ENCODE peak calls at places on chromosomes 3 and 15, in nine cellular contexts. One of them, this sample, is unnamed.

GRCh38 chr3:141285570-141285969 is 53.9 kb downstream of the PXYLP1 start:
- DNase-seq in Peyer's patch: no peak
- DNase-seq in heart left ventricle: no peak
- DNase-seq in CD4-positive, CD25-positive, alpha-beta regulatory T cell: no peak
- DNase-seq in AG10803: no peak
- DNase-seq in PC-3: no peak
- DNase-seq in mesendoderm: no peak
- DNase-seq in AG04450: no peak
- DNase-seq in fibroblast of pulmonary artery: no peak
- DNase-seq in this sample: no peak

GRCh38 chr3:175535351-175535750 is 676.2 kb downstream of the NAALADL2 start:
- DNase-seq in Peyer's patch: no peak
- DNase-seq in PC-3: peak; percentile 58
- DNase-seq in AG10803: no peak
- DNase-seq in mesendoderm: no peak
- DNase-seq in heart left ventricle: no peak
- DNase-seq in CD4-positive, CD25-positive, alpha-beta regulatory T cell: no peak
- DNase-seq in fibroblast of pulmonary artery: no peak
- DNase-seq in AG04450: no peak
- DNase-seq in this sample: no peak

GRCh38 chr3:130539005-130539404 is 22.0 kb downstream of the COL6A6 start:
- DNase-seq in AG04450: no peak
- DNase-seq in PC-3: peak; percentile 54
- DNase-seq in CD4-positive, CD25-positive, alpha-beta regulatory T cell: peak; percentile 10
- DNase-seq in heart left ventricle: no peak
- DNase-seq in fibroblast of pulmonary artery: peak; percentile 56
- DNase-seq in AG10803: peak; percentile 41
- DNase-seq in Peyer's patch: no peak
- DNase-seq in mesendoderm: peak; percentile 84
- DNase-seq in this sample: no peak

GRCh38 chr15:39488498-39488897 is 92.4 kb upstream of the THBS1 start:
- DNase-seq in fibroblast of pulmonary artery: no peak
- DNase-seq in AG04450: no peak
- DNase-seq in AG10803: no peak
- DNase-seq in CD4-positive, CD25-positive, alpha-beta regulatory T cell: no peak
- DNase-seq in heart left ventricle: peak; percentile 50
- DNase-seq in Peyer's patch: no peak
- DNase-seq in mesendoderm: no peak
- DNase-seq in PC-3: no peak
- DNase-seq in this sample: no peak

GRCh38 chr3:196813903-196814302 is 53.8 kb upstream of the SENP5 start:
- DNase-seq in AG10803: no peak
- DNase-seq in PC-3: peak; percentile 44
- DNase-seq in fibroblast of pulmonary artery: peak; percentile 48
- DNase-seq in heart left ventricle: no peak
- DNase-seq in mesendoderm: no peak
- DNase-seq in AG04450: no peak
- DNase-seq in Peyer's patch: no peak
- DNase-seq in CD4-positive, CD25-positive, alpha-beta regulatory T cell: no peak
- DNase-seq in this sample: no peak

GRCh38 chr15:62549345-62549970 is 384.4 kb upstream of the C2CD4B start:
- DNase-seq in CD4-positive, CD25-positive, alpha-beta regulatory T cell: no peak
- DNase-seq in heart left ventricle: no peak
- DNase-seq in AG10803: no peak
- DNase-seq in fibroblast of pulmonary artery: peak; percentile 57
- DNase-seq in Peyer's patch: no peak
- DNase-seq in PC-3: peak; percentile 48
- DNase-seq in AG04450: no peak
- DNase-seq in mesendoderm: peak; percentile 65
- DNase-seq in this sample: no peak

GRCh38 chr3:124802702-124803101 is 72.5 kb downstream of the UMPS start:
- DNase-seq in AG10803: no peak
- DNase-seq in Peyer's patch: no peak
- DNase-seq in heart left ventricle: peak; percentile 52
- DNase-seq in fibroblast of pulmonary artery: no peak
- DNase-seq in AG04450: no peak
- DNase-seq in CD4-positive, CD25-positive, alpha-beta regulatory T cell: no peak
- DNase-seq in PC-3: no peak
- DNase-seq in mesendoderm: no peak
- DNase-seq in this sample: no peak

GRCh38 chr15:59751552-59752413 is 62.7 kb upstream of the BNIP2 start:
- DNase-seq in heart left ventricle: no peak
- DNase-seq in AG04450: no peak
- DNase-seq in Peyer's patch: no peak
- DNase-seq in PC-3: no peak
- DNase-seq in CD4-positive, CD25-positive, alpha-beta regulatory T cell: peak; percentile 76
- DNase-seq in AG10803: peak; percentile 2
- DNase-seq in fibroblast of pulmonary artery: peak; percentile 9
- DNase-seq in mesendoderm: peak; percentile 83
- DNase-seq in this sample: no peak

GRCh38 chr3:195802261-195802701 is 9.4 kb downstream of the MUC4 start:
- DNase-seq in AG10803: no peak
- DNase-seq in fibroblast of pulmonary artery: no peak
- DNase-seq in heart left ventricle: no peak
- DNase-seq in Peyer's patch: no peak
- DNase-seq in mesendoderm: no peak
- DNase-seq in CD4-positive, CD25-positive, alpha-beta regulatory T cell: no peak
- DNase-seq in PC-3: no peak
- DNase-seq in AG04450: no peak
- DNase-seq in this sample: no peak

GRCh38 chr15:70492240-70493177 is 270.8 kb downstream of the UACA start:
- DNase-seq in heart left ventricle: peak; percentile 59
- DNase-seq in AG04450: no peak
- DNase-seq in fibroblast of pulmonary artery: peak; percentile 72
- DNase-seq in PC-3: peak; percentile 88
- DNase-seq in Peyer's patch: peak; percentile 85
- DNase-seq in CD4-positive, CD25-positive, alpha-beta regulatory T cell: peak; percentile 82
- DNase-seq in AG10803: peak; percentile 91
- DNase-seq in mesendoderm: no peak
- DNase-seq in this sample: peak; percentile 91

GRCh38 chr15:81948751-81949150 is 97.1 kb downstream of the MEX3B start:
- DNase-seq in PC-3: no peak
- DNase-seq in heart left ventricle: no peak
- DNase-seq in AG10803: no peak
- DNase-seq in Peyer's patch: no peak
- DNase-seq in CD4-positive, CD25-positive, alpha-beta regulatory T cell: no peak
- DNase-seq in fibroblast of pulmonary artery: no peak
- DNase-seq in AG04450: no peak
- DNase-seq in mesendoderm: no peak
- DNase-seq in this sample: no peak

GRCh38 chr15:70569139-70569717 is 194.1 kb downstream of the UACA start:
- DNase-seq in PC-3: peak; percentile 54
- DNase-seq in CD4-positive, CD25-positive, alpha-beta regulatory T cell: no peak
- DNase-seq in heart left ventricle: no peak
- DNase-seq in Peyer's patch: no peak
- DNase-seq in mesendoderm: peak; percentile 48
- DNase-seq in fibroblast of pulmonary artery: peak; percentile 74
- DNase-seq in AG04450: peak; percentile 38
- DNase-seq in AG10803: peak; percentile 79
- DNase-seq in this sample: peak; percentile 60

GRCh38 chr3:158205994-158206393 is 96.1 kb downstream of the RSRC1 start:
- DNase-seq in PC-3: no peak
- DNase-seq in fibroblast of pulmonary artery: peak; percentile 3
- DNase-seq in heart left ventricle: no peak
- DNase-seq in AG04450: no peak
- DNase-seq in CD4-positive, CD25-positive, alpha-beta regulatory T cell: no peak
- DNase-seq in Peyer's patch: no peak
- DNase-seq in AG10803: no peak
- DNase-seq in mesendoderm: no peak
- DNase-seq in this sample: no peak

GRCh38 chr3:177906573-177907229 is 629.5 kb upstream of the KCNMB2 start:
- DNase-seq in PC-3: peak; percentile 19
- DNase-seq in heart left ventricle: no peak
- DNase-seq in fibroblast of pulmonary artery: peak; percentile 9
- DNase-seq in AG04450: no peak
- DNase-seq in mesendoderm: no peak
- DNase-seq in AG10803: peak; percentile 78
- DNase-seq in CD4-positive, CD25-positive, alpha-beta regulatory T cell: no peak
- DNase-seq in Peyer's patch: no peak
- DNase-seq in this sample: peak; percentile 16

GRCh38 chr3:190616627-190617026 is 102.7 kb downstream of the IL1RAP start:
- DNase-seq in AG04450: no peak
- DNase-seq in CD4-positive, CD25-positive, alpha-beta regulatory T cell: no peak
- DNase-seq in heart left ventricle: no peak
- DNase-seq in PC-3: no peak
- DNase-seq in mesendoderm: no peak
- DNase-seq in Peyer's patch: no peak
- DNase-seq in AG10803: no peak
- DNase-seq in fibroblast of pulmonary artery: no peak
- DNase-seq in this sample: no peak

DNA sequence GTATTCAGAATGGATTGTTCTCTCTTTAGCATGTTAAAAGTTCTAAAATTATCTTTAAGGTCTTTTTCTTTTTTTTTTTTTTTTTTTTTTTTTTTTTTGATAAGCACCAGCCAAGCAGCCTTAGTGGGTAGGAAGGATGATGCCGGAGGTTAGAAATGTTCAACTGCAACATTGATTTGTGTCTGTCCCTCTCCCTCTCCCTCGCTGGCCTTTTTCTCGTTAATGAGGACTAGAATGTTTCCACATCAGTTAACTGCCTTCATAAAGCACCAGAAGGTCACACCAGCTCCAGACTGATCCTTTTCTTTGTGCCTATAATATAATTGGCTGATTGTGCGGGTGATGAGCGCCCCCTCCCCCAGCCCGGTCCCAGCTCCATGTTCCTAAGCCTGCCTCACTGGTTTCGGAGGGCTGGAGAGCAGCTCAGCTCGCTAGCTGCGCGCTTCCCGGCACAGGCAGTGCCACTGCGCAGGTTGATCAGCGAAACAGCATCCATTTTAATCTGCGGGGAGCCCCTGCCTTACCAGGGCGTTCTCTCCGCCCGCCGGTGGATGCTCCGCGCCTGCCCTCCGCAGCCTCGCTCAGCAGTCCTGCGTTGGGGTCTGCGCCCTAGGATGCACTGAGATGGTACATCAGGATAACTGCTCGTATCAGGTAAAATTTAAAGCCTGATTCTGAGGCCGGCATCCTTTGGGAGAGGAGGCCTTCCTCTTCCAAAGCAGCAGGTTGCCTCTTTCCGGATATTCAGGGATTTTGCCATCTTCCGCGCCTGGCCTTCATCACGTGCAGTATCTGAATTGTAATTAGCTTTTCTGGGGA is 148.9 kb upstream of the IL12A start:
- DNase-seq in Peyer's patch: no peak
- DNase-seq in PC-3: no peak
- DNase-seq in fibroblast of pulmonary artery: no peak
- DNase-seq in mesendoderm: peak; percentile 87
- DNase-seq in heart left ventricle: peak; percentile 35
- DNase-seq in AG04450: no peak
- DNase-seq in AG10803: no peak
- DNase-seq in CD4-positive, CD25-positive, alpha-beta regulatory T cell: no peak
- DNase-seq in this sample: no peak
- H3K4me3 ChIP-seq in Peyer's patch: no peak within 1 kb of the TSS
- H3K4me3 ChIP-seq in PC-3: no peak within 1 kb of the TSS
- H3K4me3 ChIP-seq in fibroblast of pulmonary artery: no peak within 1 kb of the TSS
- H3K4me3 ChIP-seq in mesendoderm: no peak within 1 kb of the TSS
- H3K4me3 ChIP-seq in heart left ventricle: peak within 1 kb of the TSS; percentile 58
- H3K4me3 ChIP-seq in AG04450: no peak within 1 kb of the TSS
- H3K4me3 ChIP-seq in AG10803: no peak within 1 kb of the TSS
- H3K4me3 ChIP-seq in CD4-positive, CD25-positive, alpha-beta regulatory T cell: no peak within 1 kb of the TSS
- H3K4me3 ChIP-seq in this sample: peak within 1 kb of the TSS; percentile 54

GRCh38 chr15:45458746-45459403 is 63.7 kb downstream of the SLC30A4 start:
- DNase-seq in AG10803: peak; percentile 34
- DNase-seq in Peyer's patch: peak; percentile 81
- DNase-seq in fibroblast of pulmonary artery: peak; percentile 63
- DNase-seq in AG04450: no peak
- DNase-seq in mesendoderm: peak; percentile 40
- DNase-seq in CD4-positive, CD25-positive, alpha-beta regulatory T cell: peak; percentile 80
- DNase-seq in heart left ventricle: peak; percentile 56
- DNase-seq in PC-3: peak; percentile 76
- DNase-seq in this sample: no peak
- H3K4me3 ChIP-seq in AG10803: peak overlapping the region; percentile 53
- H3K4me3 ChIP-seq in Peyer's patch: peak overlapping the region; percentile 16
- H3K4me3 ChIP-seq in fibroblast of pulmonary artery: peak overlapping the region; percentile 58
- H3K4me3 ChIP-seq in AG04450: peak overlapping the region; percentile 58
- H3K4me3 ChIP-seq in mesendoderm: no peak overlapping the region
- H3K4me3 ChIP-seq in CD4-positive, CD25-positive, alpha-beta regulatory T cell: peak overlapping the region; percentile 96
- H3K4me3 ChIP-seq in heart left ventricle: peak overlapping the region; percentile 58
- H3K4me3 ChIP-seq in PC-3: peak overlapping the region; percentile 66
- H3K4me3 ChIP-seq in this sample: peak overlapping the region; percentile 32

GRCh38 chr3:25781758-25782594 is 1.3 kb downstream of the NGLY1 start:
- DNase-seq in Peyer's patch: no peak
- DNase-seq in AG10803: no peak
- DNase-seq in fibroblast of pulmonary artery: no peak
- DNase-seq in AG04450: no peak
- DNase-seq in heart left ventricle: no peak
- DNase-seq in PC-3: no peak
- DNase-seq in mesendoderm: no peak
- DNase-seq in CD4-positive, CD25-positive, alpha-beta regulatory T cell: no peak
- DNase-seq in this sample: no peak
- H3K4me3 ChIP-seq in Peyer's patch: peak overlapping the region; percentile 95
- H3K4me3 ChIP-seq in AG10803: peak overlapping the region; percentile 84
- H3K4me3 ChIP-seq in fibroblast of pulmonary artery: peak overlapping the region; percentile 83
- H3K4me3 ChIP-seq in AG04450: peak overlapping the region; percentile 84
- H3K4me3 ChIP-seq in heart left ventricle: peak overlapping the region; percentile 85
- H3K4me3 ChIP-seq in PC-3: peak overlapping the region; percentile 87
- H3K4me3 ChIP-seq in mesendoderm: no peak overlapping the region
- H3K4me3 ChIP-seq in CD4-positive, CD25-positive, alpha-beta regulatory T cell: peak overlapping the region; percentile 92
- H3K4me3 ChIP-seq in this sample: peak overlapping the region; percentile 72

GRCh38 chr15:65512189-65512588 is 5.3 kb downstream of the DPP8 start:
- DNase-seq in fibroblast of pulmonary artery: no peak
- DNase-seq in PC-3: no peak
- DNase-seq in heart left ventricle: no peak
- DNase-seq in mesendoderm: no peak
- DNase-seq in Peyer's patch: no peak
- DNase-seq in AG10803: no peak
- DNase-seq in AG04450: no peak
- DNase-seq in CD4-positive, CD25-positive, alpha-beta regulatory T cell: no peak
- DNase-seq in this sample: no peak
- H3K4me3 ChIP-seq in fibroblast of pulmonary artery: peak overlapping the region; percentile 37
- H3K4me3 ChIP-seq in PC-3: no peak overlapping the region
- H3K4me3 ChIP-seq in heart left ventricle: peak overlapping the region; percentile 41
- H3K4me3 ChIP-seq in mesendoderm: no peak overlapping the region
- H3K4me3 ChIP-seq in Peyer's patch: no peak overlapping the region
- H3K4me3 ChIP-seq in AG10803: no peak overlapping the region
- H3K4me3 ChIP-seq in AG04450: no peak overlapping the region
- H3K4me3 ChIP-seq in CD4-positive, CD25-positive, alpha-beta regulatory T cell: no peak overlapping the region
- H3K4me3 ChIP-seq in this sample: peak overlapping the region; percentile 16

GRCh38 chr3:100609305-100609704 is at the start of gene ADGRG7:
- DNase-seq in fibroblast of pulmonary artery: no peak
- DNase-seq in Peyer's patch: no peak
- DNase-seq in PC-3: no peak
- DNase-seq in heart left ventricle: no peak
- DNase-seq in AG10803: no peak
- DNase-seq in AG04450: no peak
- DNase-seq in CD4-positive, CD25-positive, alpha-beta regulatory T cell: no peak
- DNase-seq in mesendoderm: no peak
- DNase-seq in this sample: no peak
- H3K4me3 ChIP-seq in fibroblast of pulmonary artery: no peak within 1 kb of the TSS
- H3K4me3 ChIP-seq in Peyer's patch: peak within 1 kb of the TSS; percentile 27
- H3K4me3 ChIP-seq in PC-3: no peak within 1 kb of the TSS
- H3K4me3 ChIP-seq in heart left ventricle: no peak within 1 kb of the TSS
- H3K4me3 ChIP-seq in AG10803: no peak within 1 kb of the TSS
- H3K4me3 ChIP-seq in AG04450: no peak within 1 kb of the TSS
- H3K4me3 ChIP-seq in CD4-positive, CD25-positive, alpha-beta regulatory T cell: no peak within 1 kb of the TSS
- H3K4me3 ChIP-seq in mesendoderm: no peak within 1 kb of the TSS
- H3K4me3 ChIP-seq in this sample: no peak within 1 kb of the TSS

GRCh38 chr3:134406331-134407246 is 32.3 kb upstream of the AMOTL2 start:
- DNase-seq in heart left ventricle: peak; percentile 71
- DNase-seq in fibroblast of pulmonary artery: no peak
- DNase-seq in Peyer's patch: no peak
- DNase-seq in AG04450: no peak
- DNase-seq in PC-3: no peak
- DNase-seq in AG10803: no peak
- DNase-seq in CD4-positive, CD25-positive, alpha-beta regulatory T cell: no peak
- DNase-seq in mesendoderm: peak; percentile 85
- DNase-seq in this sample: no peak
- H3K4me3 ChIP-seq in heart left ventricle: peak overlapping the region; percentile 60
- H3K4me3 ChIP-seq in fibroblast of pulmonary artery: peak overlapping the region; percentile 24
- H3K4me3 ChIP-seq in Peyer's patch: peak overlapping the region; percentile 17
- H3K4me3 ChIP-seq in AG04450: peak overlapping the region; percentile 42
- H3K4me3 ChIP-seq in PC-3: no peak overlapping the region
- H3K4me3 ChIP-seq in AG10803: peak overlapping the region; percentile 40
- H3K4me3 ChIP-seq in CD4-positive, CD25-positive, alpha-beta regulatory T cell: no peak overlapping the region
- H3K4me3 ChIP-seq in mesendoderm: peak overlapping the region; percentile 15
- H3K4me3 ChIP-seq in this sample: peak overlapping the region; percentile 38

GRCh38 chr3:172476339-172476738 is 28.1 kb upstream of the GHSR start:
- DNase-seq in AG10803: no peak
- DNase-seq in AG04450: no peak
- DNase-seq in fibroblast of pulmonary artery: no peak
- DNase-seq in mesendoderm: no peak
- DNase-seq in heart left ventricle: no peak
- DNase-seq in CD4-positive, CD25-positive, alpha-beta regulatory T cell: no peak
- DNase-seq in PC-3: no peak
- DNase-seq in Peyer's patch: no peak
- DNase-seq in this sample: no peak
- H3K4me3 ChIP-seq in AG10803: no peak overlapping the region
- H3K4me3 ChIP-seq in AG04450: no peak overlapping the region
- H3K4me3 ChIP-seq in fibroblast of pulmonary artery: no peak overlapping the region
- H3K4me3 ChIP-seq in mesendoderm: no peak overlapping the region
- H3K4me3 ChIP-seq in heart left ventricle: peak overlapping the region; percentile 56
- H3K4me3 ChIP-seq in CD4-positive, CD25-positive, alpha-beta regulatory T cell: peak overlapping the region; percentile 90
- H3K4me3 ChIP-seq in PC-3: peak overlapping the region; percentile 77
- H3K4me3 ChIP-seq in Peyer's patch: no peak overlapping the region
- H3K4me3 ChIP-seq in this sample: no peak overlapping the region